ENCODE peak calls at places on chromosomes 3 and 15, in five cellular contexts. A, R, D, J and Q are unnamed samples.

GRCh38 chr15:52013151-52013791 is 5.7 kb upstream of the MAPK6 start:
- ATAC-seq in A (peak; percentile 71), R (peak; percentile 73), D (no peak), J (peak; percentile 35), Q (peak; percentile 81)

GRCh38 chr3:16059700-16060357 is 114.7 kb upstream of the GALNT15 start:
- ATAC-seq in A (no peak), R (no peak), D (no peak), J (no peak), Q (no peak)

GRCh38 chr3:129409541-129409940 is 18.9 kb downstream of the EFCAB12 start:
- ATAC-seq in A (no peak), R (no peak), D (no peak), J (no peak), Q (no peak)

GRCh38 chr3:23474580-23475357 is 271.6 kb downstream of the UBE2E2 start:
- ATAC-seq in A (no peak), R (peak; percentile 36), D (no peak), J (no peak), Q (no peak)

GRCh38 chr15:92968926-92969664 is 69.0 kb downstream of the CHD2 start:
- ATAC-seq in A (no peak), R (peak; percentile 14), D (peak; percentile 45), J (peak; percentile 61), Q (no peak)

GRCh38 chr3:152053876-152054275 is 180.4 kb downstream of the SUCNR1 start:
- ATAC-seq in A (no peak), R (no peak), D (no peak), J (no peak), Q (no peak)

GRCh38 chr3:178719036-178719635 is 182.9 kb downstream of the KCNMB2 start:
- ATAC-seq in A (no peak), R (no peak), D (peak; percentile 60), J (no peak), Q (no peak)

GRCh38 chr15:62752687-62753517 is 289.6 kb upstream of the TPM1 start:
- ATAC-seq in A (no peak), R (no peak), D (no peak), J (peak; percentile 52), Q (no peak)

GRCh38 chr3:33541918-33542317 is 101.7 kb upstream of the UBP1 start:
- ATAC-seq in A (no peak), R (no peak), D (no peak), J (no peak), Q (no peak)

GRCh38 chr3:71372911-71373637 is 210.5 kb downstream of the FOXP1 start:
- ATAC-seq in A (peak; percentile 84), R (peak; percentile 89), D (no peak), J (no peak), Q (peak; percentile 90)

GRCh38 chr3:72950801-72951200 is 45.8 kb upstream of the PPP4R2 start:
- ATAC-seq in A (no peak), R (no peak), D (no peak), J (no peak), Q (no peak)

GRCh38 chr15:63344737-63345390 is 36.8 kb downstream of the CA12 start:
- ATAC-seq in A (no peak), R (no peak), D (no peak), J (no peak), Q (no peak)

GRCh38 chr15:70098461-70099166 is 897 bp upstream of the TLE3 start:
- ATAC-seq in A (no peak), R (no peak), D (peak; percentile 8), J (peak; percentile 1), Q (no peak)

GRCh38 chr15:45790325-45790943 is 155.6 kb downstream of the SQOR start:
- ATAC-seq in A (no peak), R (no peak), D (no peak), J (peak; percentile 55), Q (peak; percentile 39)

GRCh38 chr3:47384425-47384824 is 3.6 kb downstream of the PTPN23 start:
- ATAC-seq in A (no peak), R (no peak), D (no peak), J (no peak), Q (no peak)